ENCODE peak calls at places on chromosomes 2 and 18, in five cellular contexts. E is naive thymus-derived CD4-positive, alpha-beta T cell; L is fibroblast of lung; O is Right ventricle myocardium superior; R is T-helper 1 cell. D is an unnamed sample.
A peak's percentile ranks its signal among the peaks of the same experiment; 100 is the strongest.

GRCh38 chr2:112692914-112693313 is 27.9 kb upstream of the NT5DC4 start:
- DNase-seq in E (no peak), L (peak; percentile 24), O (no peak), R (no peak), D (no peak)

GRCh38 chr2:1750935-1751767 is 6.8 kb upstream of the PXDN start:
- DNase-seq in E (no peak), L (peak; percentile 87), O (peak; percentile 81), R (no peak), D (no peak)

GRCh38 chr18:67385455-67385854 is 131.1 kb downstream of the DSEL start:
- DNase-seq in E (no peak), L (peak; percentile 72), O (no peak), R (no peak), D (no peak)

GRCh38 chr2:239472220-239472775 is 71.5 kb upstream of the HDAC4 start:
- DNase-seq in E (no peak), L (no peak), O (no peak), R (no peak), D (no peak)

GRCh38 chr2:120856421-120856862 is 120.8 kb downstream of the GLI2 start:
- DNase-seq in E (no peak), L (peak; percentile 78), O (no peak), R (no peak), D (no peak)

GRCh38 chr18:49837889-49838288 is 24.6 kb upstream of the ACAA2 start:
- DNase-seq in E (no peak), L (no peak), O (no peak), R (no peak), D (no peak)

GRCh38 chr18:57121542-57122112 is 25.3 kb upstream of the BOD1L2 start:
- DNase-seq in E (no peak), L (no peak), O (no peak), R (no peak), D (no peak)

GRCh38 chr2:35973737-35974132 is 381.8 kb upstream of the CRIM1 start:
- DNase-seq in E (no peak), L (peak; percentile 12), O (no peak), R (no peak), D (no peak)

GRCh38 chr2:234674781-234675201 is 177.9 kb upstream of the ARL4C start:
- DNase-seq in E (no peak), L (peak; percentile 82), O (no peak), R (no peak), D (no peak)

GRCh38 chr18:62637807-62638687 is 77.3 kb upstream of the PHLPP1 start:
- DNase-seq in E (peak; percentile 32), L (no peak), O (no peak), R (peak; percentile 12), D (peak; percentile 17)

GRCh38 chr2:18987021-18987420 is 371.4 kb downstream of the OSR1 start:
- DNase-seq in E (no peak), L (peak; percentile 80), O (no peak), R (no peak), D (no peak)

GRCh38 chr2:127047054-127047453 is 59.9 kb downstream of the BIN1 start:
- DNase-seq in E (no peak), L (no peak), O (no peak), R (no peak), D (no peak)

GRCh38 chr2:205274801-205275200 is 407.5 kb upstream of the NRP2 start:
- DNase-seq in E (no peak), L (no peak), O (no peak), R (no peak), D (no peak)

GRCh38 chr2:181742908-181743722 is 62.8 kb upstream of the NEUROD1 start:
- DNase-seq in E (peak; percentile 29), L (peak; percentile 62), O (no peak), R (no peak), D (no peak)

GRCh38 chr2:168354499-168354898 is 101.6 kb upstream of the CERS6 start:
- DNase-seq in E (peak; percentile 38), L (no peak), O (no peak), R (no peak), D (no peak)

GRCh38 chr18:56189615-56190014 is 448.8 kb downstream of the TXNL1 start:
- DNase-seq in E (no peak), L (no peak), O (no peak), R (no peak), D (no peak)

GRCh38 chr2:47999512-47999911 is 93.2 kb upstream of the FBXO11 start:
- DNase-seq in E (no peak), L (no peak), O (no peak), R (no peak), D (no peak)